ENCODE peak calls at places on chromosomes 12 and 14, in ten cellular contexts. K is NCI-H1105 treated with DMSO at 0.1 percent for 48 hours; J is OCI-LY7; N is HS-5; P is activated CD4-positive, alpha-beta T cell treated with anti-CD3 and anti-CD28 coated beads, Interleukin-2, amount 10 ng/mL, durations not matched to agents 7 days and 5 days; O is HT-29; M is HS-27A; Z is astrocyte; F is progenitor cell of endocrine pancreas; B is left cardiac atrium. G is an unnamed sample.
A peak's percentile ranks its signal among the peaks of the same experiment; 100 is the strongest.

GRCh38 chr12:70045036-70045435 is 198.2 kb upstream of the CNOT2 start:
- DNase-seq in K (no peak), J (no peak), N (no peak), P (no peak), O (no peak), M (no peak), Z (peak; percentile 30), F (no peak), B (no peak), G (no peak)

GRCh38 chr12:43858991-43859390 is 23.1 kb downstream of the TMEM117 start:
- DNase-seq in K (no peak), J (no peak), N (no peak), P (no peak), O (no peak), M (no peak), Z (no peak), F (no peak), B (no peak), G (no peak)

GRCh38 chr14:98956181-98956580 is 315.8 kb downstream of the BCL11B start:
- DNase-seq in K (no peak), J (no peak), N (no peak), P (no peak), O (no peak), M (no peak), Z (no peak), F (no peak), B (no peak), G (no peak)

GRCh38 chr12:79689477-79690155 is 1.1 kb downstream of the PAWR start:
- DNase-seq in K (peak; percentile 62), J (peak; percentile 66), N (no peak), P (no peak), O (no peak), M (no peak), Z (no peak), F (peak; percentile 34), B (peak; percentile 36), G (no peak)

GRCh38 chr12:93166891-93167307 is 210.8 kb upstream of the NUDT4 start:
- DNase-seq in K (no peak), J (peak; percentile 81), N (no peak), P (no peak), O (peak; percentile 31), M (no peak), Z (no peak), F (no peak), B (no peak), G (no peak)

GRCh38 chr14:96683575-96684289 is 113.5 kb upstream of the VRK1 start:
- DNase-seq in K (no peak), J (no peak), N (no peak), P (no peak), O (no peak), M (no peak), Z (no peak), F (no peak), B (no peak), G (no peak)

GRCh38 chr12:117076410-117077372 is 22.5 kb downstream of the TESC start:
- DNase-seq in K (no peak), J (no peak), N (no peak), P (no peak), O (no peak), M (no peak), Z (no peak), F (no peak), B (no peak), G (no peak)

GRCh38 chr14:64614992-64615391 is 65.2 kb downstream of the PPP1R36 start:
- DNase-seq in K (no peak), J (no peak), N (no peak), P (no peak), O (no peak), M (no peak), Z (no peak), F (no peak), B (no peak), G (no peak)

GRCh38 chr14:68075382-68076029 is 255.9 kb downstream of the RAD51B start:
- DNase-seq in K (no peak), J (no peak), N (no peak), P (no peak), O (no peak), M (no peak), Z (no peak), F (no peak), B (no peak), G (no peak)

GRCh38 chr12:3341594-3341993 is 149.4 kb upstream of the PRMT8 start:
- DNase-seq in K (peak; percentile 81), J (no peak), N (no peak), P (no peak), O (no peak), M (no peak), Z (no peak), F (no peak), B (no peak), G (no peak)

GRCh38 chr14:89137514-89138163 is 279.4 kb downstream of the FOXN3 start:
- DNase-seq in K (no peak), J (no peak), N (peak; percentile 85), P (no peak), O (peak; percentile 87), M (peak; percentile 96), Z (peak; percentile 90), F (no peak), B (peak; percentile 46), G (peak; percentile 47)

GRCh38 chr12:123149828-123150272 is 1.0 kb downstream of the PITPNM2 start:
- DNase-seq in K (no peak), J (no peak), N (no peak), P (no peak), O (no peak), M (no peak), Z (no peak), F (no peak), B (no peak), G (no peak)

GRCh38 chr14:103847954-103848719 is 762 bp upstream of the PPP1R13B start:
- DNase-seq in K (peak; percentile 56), J (no peak), N (no peak), P (no peak), O (no peak), M (no peak), Z (no peak), F (peak; percentile 31), B (peak; percentile 53), G (no peak)

GRCh38 chr12:62192486-62193250 is 67.5 kb upstream of the USP15 start:
- DNase-seq in K (peak; percentile 68), J (peak; percentile 61), N (peak; percentile 61), P (peak; percentile 78), O (peak; percentile 82), M (peak; percentile 36), Z (peak; percentile 66), F (peak; percentile 52), B (peak; percentile 28), G (peak; percentile 32)

GRCh38 chr12:131600160-131600532 is 110.7 kb upstream of the SFSWAP start:
- DNase-seq in K (no peak), J (no peak), N (no peak), P (no peak), O (no peak), M (no peak), Z (no peak), F (no peak), B (no peak), G (no peak)

GRCh38 chr12:119005832-119006360 is 24.6 kb downstream of the SRRM4 start:
- DNase-seq in K (no peak), J (no peak), N (no peak), P (no peak), O (no peak), M (no peak), Z (no peak), F (no peak), B (no peak), G (no peak)

GRCh38 chr12:12896261-12896660 is 4.9 kb downstream of the GPRC5A start:
- DNase-seq in K (no peak), J (no peak), N (no peak), P (no peak), O (peak; percentile 48), M (peak; percentile 88), Z (peak; percentile 62), F (no peak), B (no peak), G (no peak)

GRCh38 chr14:32706672-32707071 is 232.0 kb upstream of the NPAS3 start:
- DNase-seq in K (no peak), J (no peak), N (no peak), P (no peak), O (no peak), M (no peak), Z (no peak), F (no peak), B (no peak), G (no peak)

GRCh38 chr12:1703771-1704170 is 12.9 kb downstream of the ADIPOR2 start:
- DNase-seq in K (no peak), J (no peak), N (no peak), P (no peak), O (no peak), M (no peak), Z (no peak), F (no peak), B (no peak), G (no peak)

GRCh38 chr12:70994217-70994788 is 73.8 kb upstream of the PTPRR start:
- DNase-seq in K (no peak), J (no peak), N (no peak), P (no peak), O (no peak), M (peak; percentile 33), Z (peak; percentile 92), F (no peak), B (no peak), G (no peak)

GRCh38 chr14:88554458-88555286 is at the start of gene PTPN21:
- DNase-seq in K (peak; percentile 18), J (no peak), N (no peak), P (peak; percentile 17), O (peak; percentile 61), M (no peak), Z (peak; percentile 47), F (peak; percentile 66), B (peak; percentile 85), G (no peak)

GRCh38 chr12:48002773-48003218 is 1.5 kb downstream of the COL2A1 start:
- DNase-seq in K (peak; percentile 42), J (no peak), N (no peak), P (no peak), O (no peak), M (no peak), Z (peak; percentile 19), F (no peak), B (peak; percentile 62), G (no peak)

GRCh38 chr14:68937790-68938514 is 41.1 kb downstream of the ACTN1 start:
- DNase-seq in K (no peak), J (no peak), N (no peak), P (no peak), O (peak; percentile 70), M (no peak), Z (no peak), F (no peak), B (peak; percentile 85), G (no peak)

GRCh38 chr12:93376436-93377251 is 1.1 kb upstream of the NUDT4 start:
- DNase-seq in K (no peak), J (no peak), N (no peak), P (no peak), O (peak; percentile 76), M (no peak), Z (no peak), F (no peak), B (peak; percentile 48), G (no peak)

GRCh38 chr12:80443974-80444666 is at the start of gene PTPRQ:
- DNase-seq in K (no peak), J (no peak), N (no peak), P (no peak), O (no peak), M (no peak), Z (peak; percentile 73), F (no peak), B (no peak), G (no peak)

GRCh38 chr12:73301530-73301929 is 1029.4 kb downstream of the TRHDE start:
- DNase-seq in K (no peak), J (no peak), N (no peak), P (no peak), O (no peak), M (no peak), Z (no peak), F (no peak), B (no peak), G (no peak)

GRCh38 chr12:93183940-93184663 is 193.6 kb upstream of the NUDT4 start:
- DNase-seq in K (no peak), J (peak; percentile 70), N (no peak), P (peak; percentile 7), O (peak; percentile 34), M (no peak), Z (peak; percentile 35), F (no peak), B (no peak), G (no peak)

GRCh38 chr14:53953002-53953827 is 3.4 kb downstream of the BMP4 start:
- DNase-seq in K (peak; percentile 77), J (no peak), N (no peak), P (no peak), O (peak; percentile 72), M (peak; percentile 40), Z (peak; percentile 64), F (peak; percentile 64), B (peak; percentile 87), G (no peak)

G was measured in Panc1.